ENCODE peak calls at places on chromosome 3, in eight cellular contexts. O, Z, S, P, G, E, B and V are unnamed samples. For H3K4me1, the result is how much of the 10 kb centered on the place peaks cover.

GRCh38 chr3:100207886-100208285 is 52.9 kb upstream of the TBC1D23 start:
- DNase-seq in O (no peak), Z (no peak), S (no peak), P (no peak), G (no peak), E (no peak), B (no peak), V (no peak)

GRCh38 chr3:14845180-14845579 is 26.4 kb downstream of the FGD5 start:
- DNase-seq in O (no peak), Z (no peak), S (no peak), P (no peak), G (no peak), E (no peak), B (no peak), V (no peak)

GRCh38 chr3:52530918-52531635 is 2.6 kb downstream of the NT5DC2 start:
- DNase-seq in O (no peak), Z (peak), S (no peak), P (no peak), G (peak), E (no peak), B (no peak), V (no peak)

GRCh38 chr3:13046569-13047279 is 26.5 kb downstream of the IQSEC1 start:
- DNase-seq in O (peak), Z (no peak), S (no peak), P (no peak), G (no peak), E (no peak), B (no peak), V (no peak)

GRCh38 chr3:145490088-145491055 is 670.6 kb downstream of the PLOD2 start:
- DNase-seq in O (no peak), Z (peak), S (no peak), P (no peak), G (no peak), E (no peak), B (no peak), V (no peak)

GRCh38 chr3:111739241-111739952 is 119.7 kb upstream of the PHLDB2 start:
- DNase-seq in O (no peak), Z (peak), S (no peak), P (no peak), G (no peak), E (peak), B (no peak), V (no peak)

GRCh38 chr3:17974206-17974841 is 231.9 kb upstream of the TBC1D5 start:
- DNase-seq in O (no peak), Z (no peak), S (no peak), P (no peak), G (no peak), E (no peak), B (no peak), V (no peak)

GRCh38 chr3:195809291-195809785 is 2.4 kb downstream of the MUC4 start:
- DNase-seq in O (no peak), Z (no peak), S (no peak), P (no peak), G (peak), E (no peak), B (no peak), V (no peak)

GRCh38 chr3:139522421-139522820 is 17.1 kb downstream of the RBP1 start:
- DNase-seq in O (no peak), Z (no peak), S (no peak), P (no peak), G (no peak), E (no peak), B (peak), V (no peak)

GRCh38 chr3:123688241-123688747 is 103.4 kb upstream of the HACD2 start:
- DNase-seq in O (no peak), Z (no peak), S (no peak), P (no peak), G (no peak), E (peak), B (no peak), V (no peak)

GRCh38 chr3:47161983-47162694 is 1.8 kb downstream of the SETD2 start:
- DNase-seq in O (no peak), Z (no peak), S (no peak), P (no peak), G (no peak), E (no peak), B (no peak), V (no peak)

GRCh38 chr3:56782900-56783299 is 18.8 kb downstream of the ARHGEF3 start:
- DNase-seq in O (no peak), Z (no peak), S (no peak), P (no peak), G (no peak), E (no peak), B (no peak), V (no peak)

GRCh38 chr3:156109989-156110388 is 10.4 kb upstream of the KCNAB1 start:
- DNase-seq in O (no peak), Z (no peak), S (no peak), P (no peak), G (no peak), E (no peak), B (no peak), V (no peak)

GRCh38 chr3:113695426-113695817 is 1.0 kb downstream of the USF3 start:
- DNase-seq in O (no peak), Z (no peak), S (no peak), P (no peak), G (no peak), E (peak), B (no peak), V (no peak)

GRCh38 chr3:130699765-130700164 is 46.9 kb downstream of the PIK3R4 start:
- DNase-seq in O (no peak), Z (no peak), S (no peak), P (no peak), G (no peak), E (peak), B (peak), V (no peak)

GRCh38 chr3:149376728-149377407 is 581 bp downstream of the TM4SF1 start:
- DNase-seq in O (no peak), Z (no peak), S (no peak), P (no peak), G (no peak), E (no peak), B (no peak), V (no peak)

GRCh38 chr3:50464578-50464977 is 38.9 kb downstream of the CACNA2D2 start:
- DNase-seq in O (no peak), Z (no peak), S (no peak), P (no peak), G (no peak), E (no peak), B (no peak), V (no peak)

GRCh38 chr3:41716391-41716910 is 245.5 kb downstream of the ULK4 start:
- DNase-seq in O (no peak), Z (no peak), S (no peak), P (no peak), G (no peak), E (no peak), B (no peak), V (no peak)

GRCh38 chr3:12706504-12707253 is 42.8 kb upstream of the RAF1 start:
- DNase-seq in O (peak), Z (no peak), S (peak), P (peak), G (no peak), E (peak), B (peak), V (peak)

GRCh38 chr3:55947406-55947805 is 460.3 kb upstream of the WNT5A start:
- DNase-seq in O (no peak), Z (no peak), S (no peak), P (no peak), G (no peak), E (no peak), B (no peak), V (no peak)

GRCh38 chr3:71252466-71252865 is 331.1 kb downstream of the FOXP1 start:
- DNase-seq in O (peak), Z (no peak), S (no peak), P (no peak), G (no peak), E (no peak), B (no peak), V (no peak)

GRCh38 chr3:21330293-21330692 is 420.7 kb downstream of the ZNF385D start:
- DNase-seq in O (no peak), Z (no peak), S (no peak), P (no peak), G (no peak), E (no peak), B (no peak), V (no peak)

DNA sequence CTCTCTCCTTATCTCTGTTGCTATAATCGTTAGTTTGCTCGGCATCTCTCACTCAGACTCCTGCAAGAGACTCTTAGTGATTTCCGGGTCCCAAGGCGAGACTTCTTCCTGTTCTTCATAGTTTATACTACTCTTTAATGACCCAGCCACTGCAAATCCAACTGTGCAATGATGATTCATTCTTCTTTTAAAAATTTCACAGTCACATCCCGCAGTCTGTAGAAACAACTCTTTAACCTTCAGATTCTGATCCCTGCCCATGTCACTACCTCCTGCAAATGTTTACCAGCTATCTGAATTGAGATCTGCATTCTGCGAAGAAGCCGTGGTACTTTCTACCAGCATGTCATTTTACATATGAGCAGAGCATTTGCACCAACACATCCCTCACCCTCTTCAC is 2.8 kb upstream of the VGLL3 start:
- DNase-seq in O (no peak), Z (no peak), S (no peak), P (no peak), G (no peak), E (no peak), B (no peak), V (no peak)
- H3K27ac ChIP-seq in O (no peak), Z (no peak), S (no peak), P (peak), G (no peak), E (no peak), B (no peak), V (no peak)

GRCh38 chr3:40055956-40056355 is 246.5 kb downstream of the MYRIP start:
- DNase-seq in O (no peak), Z (no peak), S (no peak), P (no peak), G (no peak), E (no peak), B (no peak), V (no peak)

GRCh38 chr3:40053663-40054062 is 244.3 kb downstream of the MYRIP start:
- DNase-seq in O (no peak), Z (no peak), S (no peak), P (no peak), G (no peak), E (no peak), B (no peak), V (no peak)

GRCh38 chr3:40057077-40057476 is 247.7 kb downstream of the MYRIP start:
- DNase-seq in O (no peak), Z (no peak), S (no peak), P (no peak), G (no peak), E (no peak), B (no peak), V (no peak)

GRCh38 chr3:40054568-40055222 is 245.3 kb downstream of the MYRIP start:
- DNase-seq in O (no peak), Z (no peak), S (no peak), P (no peak), G (no peak), E (no peak), B (no peak), V (no peak)

GRCh38 chr3:40055361-40055760 is 246.0 kb downstream of the MYRIP start:
- DNase-seq in O (no peak), Z (no peak), S (no peak), P (no peak), G (no peak), E (no peak), B (no peak), V (no peak)
- H3K4me1 ChIP-seq in O (under half), Z (under half), S (under half), P (under half), G (under half), E (under half), B (under half), V (under half)

GRCh38 chr3:138284079-138284478 is 45.6 kb downstream of the NME9 start:
- DNase-seq in O (no peak), Z (no peak), S (no peak), P (no peak), G (no peak), E (no peak), B (no peak), V (no peak)

GRCh38 chr3:138289260-138289659 is 40.4 kb downstream of the NME9 start:
- DNase-seq in O (no peak), Z (no peak), S (no peak), P (no peak), G (no peak), E (no peak), B (no peak), V (no peak)

GRCh38 chr3:138284957-138285477 is 44.6 kb downstream of the NME9 start:
- DNase-seq in O (no peak), Z (no peak), S (no peak), P (no peak), G (no peak), E (no peak), B (peak), V (no peak)

GRCh38 chr3:138289701-138290100 is 40.0 kb downstream of the NME9 start:
- DNase-seq in O (no peak), Z (no peak), S (no peak), P (no peak), G (no peak), E (no peak), B (no peak), V (no peak)
- H3K4me3 ChIP-seq in O (no peak), Z (no peak), S (no peak), P (no peak), G (no peak), E (no peak), B (no peak), V (no peak)

DNA sequence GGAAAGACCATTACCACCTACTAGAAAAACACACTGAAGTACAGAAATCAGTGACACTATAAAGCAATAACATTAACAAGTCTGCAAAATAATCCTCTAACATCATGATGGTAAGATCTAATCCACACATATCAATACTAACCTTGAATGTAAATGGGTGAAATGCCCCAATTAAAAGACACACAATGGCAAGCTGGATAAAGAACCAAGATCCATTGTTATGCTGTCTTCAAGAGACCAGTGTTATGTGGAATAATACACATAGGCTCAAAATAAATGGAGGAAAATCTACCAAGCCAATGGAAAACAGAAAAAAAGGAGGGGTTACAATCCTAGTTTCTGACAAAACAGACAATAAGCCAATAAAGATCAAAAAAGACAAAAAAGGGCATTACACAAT is 13.5 kb downstream of the OR5K3 start:
- DNase-seq in O (no peak), Z (no peak), S (no peak), P (no peak), G (no peak), E (no peak), B (no peak), V (no peak)
- H3K27ac ChIP-seq in O (no peak), Z (no peak), S (no peak), P (no peak), G (no peak), E (no peak), B (no peak), V (no peak)

DNA sequence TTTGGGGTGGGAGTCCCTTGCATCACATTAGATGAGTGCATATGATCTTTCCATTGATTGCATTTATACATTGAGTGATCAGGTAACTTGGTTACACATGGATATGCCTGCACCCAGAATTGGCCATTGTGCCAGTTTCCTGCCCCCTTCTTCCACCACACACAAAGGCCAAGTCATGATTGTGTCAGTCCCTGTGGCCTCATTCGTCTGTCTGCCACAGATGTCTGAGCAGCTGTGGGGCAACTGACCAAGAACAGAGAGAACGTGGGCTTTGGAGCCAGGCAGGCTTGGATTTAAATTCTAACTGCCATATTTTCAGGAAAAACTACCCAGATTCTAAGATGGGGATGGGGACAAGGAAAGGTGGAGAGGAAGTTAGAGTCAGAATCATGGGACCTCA is 27.0 kb downstream of the CCNL1 start:
- DNase-seq in O (no peak), Z (no peak), S (no peak), P (no peak), G (no peak), E (no peak), B (no peak), V (no peak)
- H3K4me1 ChIP-seq in O (half or more), Z (half or more), S (under half), P (half or more), G (half or more), E (half or more), B (under half), V (under half)

DNA sequence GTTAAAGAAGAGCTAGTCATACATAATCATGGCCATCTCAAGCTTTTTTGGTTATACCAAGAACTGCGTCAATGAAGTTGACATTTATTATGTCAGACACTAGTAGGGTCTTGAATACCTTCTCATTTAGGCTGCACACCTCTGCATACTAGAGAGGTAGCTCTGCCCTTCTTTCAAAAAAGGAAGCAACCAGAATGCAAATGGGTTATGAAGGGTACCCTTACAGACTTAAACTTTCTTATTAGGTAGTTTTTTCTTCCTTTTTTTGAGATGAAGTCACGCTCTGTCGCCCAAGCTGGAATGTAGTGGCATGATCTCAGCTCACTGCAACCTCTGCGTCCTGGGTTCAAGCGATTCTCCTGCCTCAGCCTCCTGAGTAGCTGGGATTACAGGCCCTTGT is 3.3 kb downstream of the PCNP start:
- DNase-seq in O (no peak), Z (no peak), S (no peak), P (no peak), G (no peak), E (no peak), B (no peak), V (no peak)
- H3K4me3 ChIP-seq in O (no peak), Z (no peak), S (no peak), P (no peak), G (no peak), E (no peak), B (no peak), V (no peak)